ENCODE peak calls at places on chromosomes 16 and 17, in ten cellular contexts. Z is AG04449; R is HCT116; T is heart left ventricle; U is left ventricle myocardium inferior; P is CD8-positive, alpha-beta T cell; S is lung; E is neural crest cell; G is epithelial cell of proximal tubule; M is breast epithelium. K is an unnamed sample.

GRCh38 chr16:49651226-49651625 is 204.7 kb downstream of the ZNF423 start:
- DNase-seq in Z (no peak), R (no peak), T (no peak), U (peak), P (no peak), S (no peak), E (no peak), G (no peak), M (no peak), K (no peak)

GRCh38 chr17:29569245-29569950 is 897 bp downstream of the TP53I13 start:
- DNase-seq in Z (no peak), R (no peak), T (no peak), U (no peak), P (no peak), S (peak), E (no peak), G (no peak), M (peak), K (no peak)

GRCh38 chr16:14409563-14409962 is 220.5 kb downstream of the PARN start:
- DNase-seq in Z (peak), R (no peak), T (no peak), U (no peak), P (no peak), S (no peak), E (no peak), G (peak), M (no peak), K (no peak)

GRCh38 chr17:60439501-60439900 is 17.2 kb downstream of the CHCT1 start:
- DNase-seq in Z (no peak), R (no peak), T (no peak), U (no peak), P (no peak), S (no peak), E (no peak), G (no peak), M (no peak), K (peak)

GRCh38 chr17:2551493-2551892 is 39.8 kb upstream of the METTL16 start:
- DNase-seq in Z (no peak), R (no peak), T (no peak), U (no peak), P (no peak), S (no peak), E (no peak), G (no peak), M (no peak), K (no peak)

GRCh38 chr16:720507-720989 is 398 bp upstream of the ANTKMT start:
- DNase-seq in Z (no peak), R (no peak), T (no peak), U (peak), P (no peak), S (no peak), E (peak), G (no peak), M (no peak), K (peak)

GRCh38 chr16:52171481-52171880 is 375.5 kb downstream of the TOX3 start:
- DNase-seq in Z (no peak), R (no peak), T (no peak), U (no peak), P (no peak), S (no peak), E (no peak), G (no peak), M (no peak), K (no peak)

GRCh38 chr16:66618588-66618987 is 14.1 kb downstream of the CMTM3 start:
- DNase-seq in Z (peak), R (peak), T (no peak), U (no peak), P (no peak), S (no peak), E (no peak), G (peak), M (no peak), K (no peak)

GRCh38 chr16:27400751-27401620 is 988 bp upstream of the IL21R start:
- DNase-seq in Z (no peak), R (no peak), T (no peak), U (no peak), P (no peak), S (no peak), E (no peak), G (no peak), M (no peak), K (no peak)

GRCh38 chr16:28133666-28134065 is 70.2 kb upstream of the GSG1L start:
- DNase-seq in Z (no peak), R (no peak), T (no peak), U (no peak), P (no peak), S (no peak), E (no peak), G (no peak), M (no peak), K (no peak)

GRCh38 chr16:84022641-84023040 is 20.0 kb downstream of the SLC38A8 start:
- DNase-seq in Z (no peak), R (no peak), T (no peak), U (no peak), P (no peak), S (no peak), E (no peak), G (no peak), M (no peak), K (no peak)

GRCh38 chr17:64115871-64116534 is 13.9 kb downstream of the ERN1 start:
- DNase-seq in Z (peak), R (no peak), T (no peak), U (no peak), P (no peak), S (no peak), E (no peak), G (no peak), M (no peak), K (no peak)

GRCh38 chr17:63082952-63083351 is 116.9 kb downstream of the TANC2 start:
- DNase-seq in Z (no peak), R (no peak), T (no peak), U (no peak), P (no peak), S (no peak), E (no peak), G (no peak), M (no peak), K (no peak)

GRCh38 chr16:4056161-4057105 is 59.8 kb downstream of the ADCY9 start:
- DNase-seq in Z (no peak), R (no peak), T (no peak), U (no peak), P (no peak), S (no peak), E (no peak), G (no peak), M (no peak), K (no peak)

GRCh38 chr17:51087072-51087757 is 33.5 kb downstream of the SPAG9 start:
- DNase-seq in Z (no peak), R (no peak), T (no peak), U (no peak), P (no peak), S (no peak), E (no peak), G (no peak), M (no peak), K (no peak)

GRCh38 chr17:260944-261343 is 79.5 kb upstream of the DOC2B start:
- DNase-seq in Z (no peak), R (no peak), T (no peak), U (no peak), P (no peak), S (no peak), E (no peak), G (no peak), M (no peak), K (no peak)

GRCh38 chr16:17836868-17837602 is 366.3 kb upstream of the XYLT1 start:
- DNase-seq in Z (peak), R (peak), T (no peak), U (no peak), P (no peak), S (no peak), E (no peak), G (no peak), M (no peak), K (no peak)

GRCh38 chr16:89841275-89841674 is 13.0 kb downstream of the SPIRE2 start:
- DNase-seq in Z (no peak), R (no peak), T (peak), U (no peak), P (peak), S (no peak), E (no peak), G (no peak), M (no peak), K (peak)

GRCh38 chr16:14378684-14379467 is 251.2 kb downstream of the PARN start:
- DNase-seq in Z (no peak), R (no peak), T (no peak), U (no peak), P (no peak), S (no peak), E (no peak), G (no peak), M (no peak), K (no peak)

GRCh38 chr17:81271226-81271625 is 23.9 kb downstream of the SLC38A10 start:
- DNase-seq in Z (no peak), R (no peak), T (peak), U (no peak), P (no peak), S (no peak), E (no peak), G (no peak), M (no peak), K (no peak)

GRCh38 chr17:57121308-57122042 is 36.4 kb downstream of the AKAP1 start:
- DNase-seq in Z (peak), R (no peak), T (no peak), U (no peak), P (no peak), S (no peak), E (peak), G (no peak), M (no peak), K (peak)

GRCh38 chr16:54431041-54431996 is 144.7 kb upstream of the IRX3 start:
- DNase-seq in Z (peak), R (no peak), T (no peak), U (no peak), P (no peak), S (no peak), E (no peak), G (no peak), M (no peak), K (no peak)

GRCh38 chr16:56343661-56344517 is 81.5 kb downstream of the AMFR start:
- DNase-seq in Z (no peak), R (no peak), T (peak), U (no peak), P (no peak), S (no peak), E (no peak), G (no peak), M (no peak), K (no peak)

GRCh38 chr16:82046541-82046940 is 11.5 kb downstream of the HSD17B2 start:
- DNase-seq in Z (no peak), R (no peak), T (no peak), U (no peak), P (no peak), S (no peak), E (no peak), G (no peak), M (no peak), K (no peak)

GRCh38 chr16:25014500-25015147 is 545 bp downstream of the ARHGAP17 start:
- DNase-seq in Z (no peak), R (no peak), T (peak), U (peak), P (peak), S (peak), E (peak), G (no peak), M (peak), K (no peak)

GRCh38 chr16:79137528-79137927 is 463.0 kb downstream of the MAF start:
- DNase-seq in Z (no peak), R (no peak), T (no peak), U (no peak), P (no peak), S (no peak), E (no peak), G (no peak), M (no peak), K (no peak)

GRCh38 chr16:28131743-28132393 is 68.4 kb upstream of the GSG1L start:
- DNase-seq in Z (no peak), R (no peak), T (no peak), U (no peak), P (no peak), S (no peak), E (no peak), G (no peak), M (no peak), K (no peak)

GRCh38 chr17:44977065-44977464 is 9.0 kb upstream of the C1QL1 start:
- DNase-seq in Z (no peak), R (no peak), T (no peak), U (no peak), P (no peak), S (no peak), E (no peak), G (no peak), M (no peak), K (no peak)
- TF ChIP-seq CTCF in Z (no peak), R (peak), T (no peak), U (no peak), P (no peak), S (no peak), E (no peak), G (no peak), M (no peak), K (no peak)

GRCh38 chr17:17971431-17972125 is 622 bp downstream of the TOM1L2 start:
- DNase-seq in Z (no peak), R (no peak), T (peak), U (peak), P (peak), S (peak), E (no peak), G (no peak), M (peak), K (no peak)
- TF ChIP-seq CTCF in Z (no peak), R (no peak), T (no peak), U (no peak), P (no peak), S (no peak), E (no peak), G (no peak), M (no peak), K (no peak)

GRCh38 chr17:44414394-44415155 is 25.1 kb upstream of the ITGA2B start:
- DNase-seq in Z (no peak), R (no peak), T (no peak), U (no peak), P (no peak), S (no peak), E (no peak), G (no peak), M (no peak), K (no peak)

GRCh38 chr17:44408786-44409185 is 19.3 kb upstream of the ITGA2B start:
- DNase-seq in Z (no peak), R (no peak), T (no peak), U (no peak), P (no peak), S (no peak), E (no peak), G (no peak), M (no peak), K (no peak)

GRCh38 chr17:44409309-44410028 is 20.0 kb upstream of the ITGA2B start:
- DNase-seq in Z (no peak), R (no peak), T (no peak), U (no peak), P (no peak), S (no peak), E (no peak), G (no peak), M (no peak), K (no peak)
- TF ChIP-seq CTCF in Z (no peak), R (peak), T (no peak), U (no peak), P (no peak), S (no peak), E (peak), G (peak), M (peak), K (no peak)

DNA sequence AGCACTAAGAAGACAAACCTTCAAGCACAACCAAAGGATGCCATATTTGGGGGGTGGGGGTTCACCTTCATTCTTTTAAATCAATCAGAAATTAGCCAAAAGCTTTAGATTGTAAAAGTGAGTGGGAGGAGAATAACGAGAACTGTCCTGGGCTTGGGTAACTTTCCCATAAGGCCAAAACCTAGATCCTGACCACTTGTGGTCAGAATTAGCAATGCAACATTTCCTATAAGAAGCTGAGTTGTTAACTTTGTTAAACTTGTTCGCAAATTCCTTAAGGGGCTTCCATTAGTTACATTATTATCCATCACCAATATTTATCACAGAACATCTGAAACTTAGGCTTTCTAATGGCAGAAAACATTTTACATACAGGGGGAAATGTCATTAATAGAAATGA is 25.1 kb downstream of the STAT5B start:
- DNase-seq in Z (no peak), R (no peak), T (no peak), U (no peak), P (no peak), S (no peak), E (no peak), G (no peak), M (no peak), K (no peak)
- TF ChIP-seq CTCF in Z (no peak), R (peak), T (no peak), U (peak), P (no peak), S (no peak), E (peak), G (peak), M (no peak), K (no peak)

GRCh38 chr17:6703751-6704150 is 9.4 kb downstream of the SLC13A5 start:
- DNase-seq in Z (no peak), R (no peak), T (no peak), U (no peak), P (no peak), S (no peak), E (no peak), G (no peak), M (no peak), K (no peak)

GRCh38 chr17:6699997-6700947 is 12.9 kb downstream of the SLC13A5 start:
- DNase-seq in Z (no peak), R (no peak), T (no peak), U (no peak), P (no peak), S (no peak), E (no peak), G (no peak), M (no peak), K (no peak)

GRCh38 chr17:6700948-6701307 is 12.2 kb downstream of the SLC13A5 start:
- DNase-seq in Z (no peak), R (no peak), T (no peak), U (no peak), P (no peak), S (no peak), E (no peak), G (no peak), M (no peak), K (no peak)

GRCh38 chr17:6702567-6703215 is 10.5 kb downstream of the SLC13A5 start:
- DNase-seq in Z (no peak), R (no peak), T (no peak), U (no peak), P (no peak), S (no peak), E (no peak), G (no peak), M (no peak), K (no peak)

GRCh38 chr17:6701719-6702118 is 11.4 kb downstream of the SLC13A5 start:
- DNase-seq in Z (no peak), R (peak), T (no peak), U (no peak), P (peak), S (no peak), E (peak), G (no peak), M (no peak), K (peak)
- TF ChIP-seq CTCF in Z (peak), R (peak), T (no peak), U (peak), P (peak), S (no peak), E (peak), G (peak), M (no peak), K (peak)

GRCh38 chr16:2777231-2777902 is at the start of gene ELOB:
- DNase-seq in Z (no peak), R (peak), T (peak), U (peak), P (peak), S (peak), E (peak), G (no peak), M (peak), K (peak)

GRCh38 chr16:2776500-2777139 is 460 bp downstream of the ELOB start:
- DNase-seq in Z (no peak), R (no peak), T (no peak), U (no peak), P (peak), S (no peak), E (no peak), G (no peak), M (no peak), K (peak)

GRCh38 chr16:2779978-2780898 is 3.2 kb upstream of the ELOB start:
- DNase-seq in Z (no peak), R (no peak), T (no peak), U (no peak), P (no peak), S (no peak), E (no peak), G (no peak), M (no peak), K (no peak)

GRCh38 chr16:2778692-2778958 is 1.5 kb upstream of the ELOB start:
- DNase-seq in Z (no peak), R (no peak), T (peak), U (no peak), P (no peak), S (no peak), E (no peak), G (no peak), M (no peak), K (no peak)

DNA sequence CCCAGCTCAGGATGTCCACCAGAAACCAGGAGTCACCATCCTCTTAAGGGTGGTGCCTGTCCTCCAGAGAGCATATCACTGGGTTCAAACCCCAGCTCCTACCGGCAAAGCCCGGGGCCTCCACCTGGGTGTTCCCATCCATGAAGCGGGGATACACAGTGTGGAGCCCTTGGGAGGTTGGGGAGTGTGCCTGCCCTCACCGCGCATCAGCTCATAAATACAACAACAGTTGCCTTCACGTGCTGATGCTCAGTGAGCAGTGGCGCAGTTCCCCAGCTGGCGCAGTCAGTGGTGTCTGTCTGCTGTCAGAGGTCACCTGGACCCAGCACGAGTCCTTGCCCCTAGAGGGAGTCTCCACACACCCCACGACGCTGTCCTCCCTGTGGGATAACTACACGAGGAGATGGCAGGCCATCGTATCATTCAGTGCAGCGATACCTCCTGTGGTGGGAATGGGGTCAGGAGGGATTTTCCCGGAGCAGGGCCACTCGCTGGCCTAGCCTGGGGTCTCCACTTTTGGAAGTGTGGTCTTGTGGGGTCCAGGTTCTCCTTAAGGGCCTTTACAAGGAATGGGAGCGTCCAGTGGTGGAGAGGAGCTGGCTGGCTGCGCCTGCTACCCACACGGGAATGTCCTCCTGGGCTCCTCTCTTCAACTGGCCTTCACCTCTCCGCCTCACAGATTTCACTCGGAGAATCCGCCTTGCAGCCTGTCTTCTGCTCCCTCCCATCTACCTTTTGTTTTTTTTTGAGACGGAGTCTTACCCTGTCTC is 2.3 kb upstream of the ELOB start:
- DNase-seq in Z (no peak), R (no peak), T (peak), U (no peak), P (no peak), S (no peak), E (no peak), G (no peak), M (no peak), K (no peak)
- TF ChIP-seq CTCF in Z (no peak), R (no peak), T (no peak), U (no peak), P (no peak), S (no peak), E (no peak), G (no peak), M (no peak), K (no peak)

GRCh38 chr16:76653390-76654026 is 376.3 kb downstream of the CNTNAP4 start:
- DNase-seq in Z (peak), R (no peak), T (no peak), U (no peak), P (no peak), S (no peak), E (peak), G (peak), M (no peak), K (peak)
- TF ChIP-seq CTCF in Z (peak), R (peak), T (no peak), U (peak), P (no peak), S (no peak), E (peak), G (peak), M (no peak), K (peak)

GRCh38 chr17:41754066-41754465 is 19.6 kb upstream of the HAP1 start:
- DNase-seq in Z (no peak), R (no peak), T (no peak), U (no peak), P (no peak), S (no peak), E (no peak), G (no peak), M (no peak), K (no peak)
- TF ChIP-seq CTCF in Z (no peak), R (no peak), T (no peak), U (no peak), P (no peak), S (no peak), E (no peak), G (no peak), M (no peak), K (no peak)